ENCODE peak calls at places on chromosomes 1 and 21, in nine cellular contexts. One of them, this sample, is unnamed.

GRCh38 chr1:39575191-39576015 is 1.2 kb downstream of the PABPC4 start:
- DNase-seq in activated CD8-positive, alpha-beta memory T cell treated with anti-CD3 and anti-CD28 coated beads for 24 hours: peak
- DNase-seq in T-helper 2 cell: peak
- DNase-seq in astrocyte of the spinal cord: peak
- DNase-seq in NCI-H1092: no peak
- DNase-seq in effector memory CD4-positive, alpha-beta T cell: peak
- DNase-seq in fibroblast of the aortic adventitia: peak
- DNase-seq in fibroblast of pulmonary artery: peak
- DNase-seq in caudate nucleus: no peak
- DNase-seq in this sample: peak

GRCh38 chr1:10280442-10281350 is 70.3 kb downstream of the KIF1B start:
- DNase-seq in caudate nucleus: no peak
- DNase-seq in activated CD8-positive, alpha-beta memory T cell treated with anti-CD3 and anti-CD28 coated beads for 24 hours: no peak
- DNase-seq in effector memory CD4-positive, alpha-beta T cell: no peak
- DNase-seq in NCI-H1092: no peak
- DNase-seq in fibroblast of the aortic adventitia: peak
- DNase-seq in astrocyte of the spinal cord: peak
- DNase-seq in T-helper 2 cell: peak
- DNase-seq in fibroblast of pulmonary artery: no peak
- DNase-seq in this sample: peak

GRCh38 chr1:236944556-236944955 is 59.7 kb downstream of the MT1HL1 start:
- DNase-seq in caudate nucleus: no peak
- DNase-seq in T-helper 2 cell: no peak
- DNase-seq in astrocyte of the spinal cord: no peak
- DNase-seq in effector memory CD4-positive, alpha-beta T cell: no peak
- DNase-seq in activated CD8-positive, alpha-beta memory T cell treated with anti-CD3 and anti-CD28 coated beads for 24 hours: no peak
- DNase-seq in NCI-H1092: no peak
- DNase-seq in fibroblast of pulmonary artery: no peak
- DNase-seq in fibroblast of the aortic adventitia: no peak
- DNase-seq in this sample: no peak

GRCh38 chr1:241642593-241642944 is 2.4 kb upstream of the CHML start:
- DNase-seq in activated CD8-positive, alpha-beta memory T cell treated with anti-CD3 and anti-CD28 coated beads for 24 hours: no peak
- DNase-seq in NCI-H1092: no peak
- DNase-seq in caudate nucleus: no peak
- DNase-seq in T-helper 2 cell: no peak
- DNase-seq in fibroblast of the aortic adventitia: no peak
- DNase-seq in astrocyte of the spinal cord: no peak
- DNase-seq in effector memory CD4-positive, alpha-beta T cell: no peak
- DNase-seq in fibroblast of pulmonary artery: no peak
- DNase-seq in this sample: no peak

GRCh38 chr1:203915811-203916210 is 54.4 kb downstream of the SNRPE start:
- DNase-seq in fibroblast of the aortic adventitia: peak
- DNase-seq in activated CD8-positive, alpha-beta memory T cell treated with anti-CD3 and anti-CD28 coated beads for 24 hours: no peak
- DNase-seq in NCI-H1092: no peak
- DNase-seq in effector memory CD4-positive, alpha-beta T cell: no peak
- DNase-seq in caudate nucleus: no peak
- DNase-seq in astrocyte of the spinal cord: peak
- DNase-seq in fibroblast of pulmonary artery: peak
- DNase-seq in T-helper 2 cell: no peak
- DNase-seq in this sample: no peak

GRCh38 chr1:220119043-220119512 is 25.1 kb downstream of the IARS2 start:
- DNase-seq in fibroblast of the aortic adventitia: no peak
- DNase-seq in astrocyte of the spinal cord: no peak
- DNase-seq in fibroblast of pulmonary artery: peak
- DNase-seq in caudate nucleus: no peak
- DNase-seq in activated CD8-positive, alpha-beta memory T cell treated with anti-CD3 and anti-CD28 coated beads for 24 hours: no peak
- DNase-seq in T-helper 2 cell: no peak
- DNase-seq in NCI-H1092: no peak
- DNase-seq in effector memory CD4-positive, alpha-beta T cell: no peak
- DNase-seq in this sample: no peak

GRCh38 chr1:84665703-84666317 is 24.5 kb downstream of the SSX2IP start:
- DNase-seq in caudate nucleus: no peak
- DNase-seq in fibroblast of the aortic adventitia: peak
- DNase-seq in effector memory CD4-positive, alpha-beta T cell: no peak
- DNase-seq in T-helper 2 cell: no peak
- DNase-seq in NCI-H1092: peak
- DNase-seq in astrocyte of the spinal cord: peak
- DNase-seq in fibroblast of pulmonary artery: peak
- DNase-seq in activated CD8-positive, alpha-beta memory T cell treated with anti-CD3 and anti-CD28 coated beads for 24 hours: no peak
- DNase-seq in this sample: no peak

GRCh38 chr1:1677718-1678580 is 14.6 kb downstream of the SLC35E2B start:
- DNase-seq in fibroblast of the aortic adventitia: no peak
- DNase-seq in T-helper 2 cell: peak
- DNase-seq in activated CD8-positive, alpha-beta memory T cell treated with anti-CD3 and anti-CD28 coated beads for 24 hours: peak
- DNase-seq in fibroblast of pulmonary artery: no peak
- DNase-seq in effector memory CD4-positive, alpha-beta T cell: peak
- DNase-seq in astrocyte of the spinal cord: no peak
- DNase-seq in caudate nucleus: no peak
- DNase-seq in NCI-H1092: no peak
- DNase-seq in this sample: no peak

GRCh38 chr1:174788981-174789380 is 210.8 kb upstream of the CACYBP start:
- DNase-seq in fibroblast of the aortic adventitia: peak
- DNase-seq in activated CD8-positive, alpha-beta memory T cell treated with anti-CD3 and anti-CD28 coated beads for 24 hours: no peak
- DNase-seq in effector memory CD4-positive, alpha-beta T cell: no peak
- DNase-seq in astrocyte of the spinal cord: peak
- DNase-seq in fibroblast of pulmonary artery: peak
- DNase-seq in T-helper 2 cell: no peak
- DNase-seq in caudate nucleus: no peak
- DNase-seq in NCI-H1092: no peak
- DNase-seq in this sample: peak

GRCh38 chr1:206824327-206824726 is 41.1 kb upstream of the IL20 start:
- DNase-seq in fibroblast of pulmonary artery: peak
- DNase-seq in caudate nucleus: no peak
- DNase-seq in effector memory CD4-positive, alpha-beta T cell: no peak
- DNase-seq in astrocyte of the spinal cord: no peak
- DNase-seq in NCI-H1092: no peak
- DNase-seq in activated CD8-positive, alpha-beta memory T cell treated with anti-CD3 and anti-CD28 coated beads for 24 hours: no peak
- DNase-seq in T-helper 2 cell: no peak
- DNase-seq in fibroblast of the aortic adventitia: no peak
- DNase-seq in this sample: no peak

GRCh38 chr1:209627349-209628196 is 24.7 kb downstream of the LAMB3 start:
- DNase-seq in effector memory CD4-positive, alpha-beta T cell: peak
- DNase-seq in astrocyte of the spinal cord: peak
- DNase-seq in caudate nucleus: no peak
- DNase-seq in activated CD8-positive, alpha-beta memory T cell treated with anti-CD3 and anti-CD28 coated beads for 24 hours: peak
- DNase-seq in NCI-H1092: peak
- DNase-seq in fibroblast of the aortic adventitia: peak
- DNase-seq in T-helper 2 cell: peak
- DNase-seq in fibroblast of pulmonary artery: peak
- DNase-seq in this sample: peak

GRCh38 chr1:156652131-156652991 is 10.4 kb downstream of the BCAN start:
- DNase-seq in fibroblast of pulmonary artery: peak
- DNase-seq in astrocyte of the spinal cord: no peak
- DNase-seq in activated CD8-positive, alpha-beta memory T cell treated with anti-CD3 and anti-CD28 coated beads for 24 hours: no peak
- DNase-seq in effector memory CD4-positive, alpha-beta T cell: no peak
- DNase-seq in caudate nucleus: no peak
- DNase-seq in T-helper 2 cell: no peak
- DNase-seq in fibroblast of the aortic adventitia: peak
- DNase-seq in NCI-H1092: no peak
- DNase-seq in this sample: peak

GRCh38 chr1:37606481-37607263 is 10.9 kb upstream of the GNL2 start:
- DNase-seq in effector memory CD4-positive, alpha-beta T cell: no peak
- DNase-seq in activated CD8-positive, alpha-beta memory T cell treated with anti-CD3 and anti-CD28 coated beads for 24 hours: no peak
- DNase-seq in caudate nucleus: no peak
- DNase-seq in fibroblast of pulmonary artery: peak
- DNase-seq in T-helper 2 cell: no peak
- DNase-seq in astrocyte of the spinal cord: no peak
- DNase-seq in fibroblast of the aortic adventitia: peak
- DNase-seq in NCI-H1092: no peak
- DNase-seq in this sample: peak

GRCh38 chr1:234866007-234866866 is 256.3 kb upstream of the IRF2BP2 start:
- DNase-seq in effector memory CD4-positive, alpha-beta T cell: no peak
- DNase-seq in fibroblast of pulmonary artery: peak
- DNase-seq in astrocyte of the spinal cord: peak
- DNase-seq in caudate nucleus: no peak
- DNase-seq in T-helper 2 cell: no peak
- DNase-seq in activated CD8-positive, alpha-beta memory T cell treated with anti-CD3 and anti-CD28 coated beads for 24 hours: no peak
- DNase-seq in fibroblast of the aortic adventitia: peak
- DNase-seq in NCI-H1092: no peak
- DNase-seq in this sample: peak

GRCh38 chr1:245953876-245954660 is 553.0 kb downstream of the SMYD3 start:
- DNase-seq in effector memory CD4-positive, alpha-beta T cell: no peak
- DNase-seq in activated CD8-positive, alpha-beta memory T cell treated with anti-CD3 and anti-CD28 coated beads for 24 hours: peak
- DNase-seq in caudate nucleus: no peak
- DNase-seq in NCI-H1092: no peak
- DNase-seq in fibroblast of pulmonary artery: no peak
- DNase-seq in astrocyte of the spinal cord: no peak
- DNase-seq in fibroblast of the aortic adventitia: no peak
- DNase-seq in T-helper 2 cell: peak
- DNase-seq in this sample: peak

GRCh38 chr1:111454859-111455641 is 5.8 kb downstream of the ATP5PB start:
- DNase-seq in effector memory CD4-positive, alpha-beta T cell: no peak
- DNase-seq in fibroblast of pulmonary artery: no peak
- DNase-seq in fibroblast of the aortic adventitia: no peak
- DNase-seq in astrocyte of the spinal cord: no peak
- DNase-seq in caudate nucleus: no peak
- DNase-seq in NCI-H1092: no peak
- DNase-seq in T-helper 2 cell: peak
- DNase-seq in activated CD8-positive, alpha-beta memory T cell treated with anti-CD3 and anti-CD28 coated beads for 24 hours: no peak
- DNase-seq in this sample: no peak

GRCh38 chr21:41366522-41367151 is 4.8 kb downstream of the MX2 start:
- DNase-seq in activated CD8-positive, alpha-beta memory T cell treated with anti-CD3 and anti-CD28 coated beads for 24 hours: peak
- DNase-seq in fibroblast of pulmonary artery: peak
- DNase-seq in NCI-H1092: no peak
- DNase-seq in effector memory CD4-positive, alpha-beta T cell: no peak
- DNase-seq in fibroblast of the aortic adventitia: peak
- DNase-seq in T-helper 2 cell: no peak
- DNase-seq in caudate nucleus: no peak
- DNase-seq in astrocyte of the spinal cord: peak
- DNase-seq in this sample: peak

GRCh38 chr1:218547901-218548730 is 203.0 kb downstream of the TGFB2 start:
- DNase-seq in astrocyte of the spinal cord: no peak
- DNase-seq in effector memory CD4-positive, alpha-beta T cell: no peak
- DNase-seq in caudate nucleus: no peak
- DNase-seq in fibroblast of the aortic adventitia: no peak
- DNase-seq in fibroblast of pulmonary artery: no peak
- DNase-seq in NCI-H1092: no peak
- DNase-seq in activated CD8-positive, alpha-beta memory T cell treated with anti-CD3 and anti-CD28 coated beads for 24 hours: no peak
- DNase-seq in T-helper 2 cell: no peak
- DNase-seq in this sample: peak

GRCh38 chr1:228999776-229000175 is 264.5 kb downstream of the RHOU start:
- DNase-seq in fibroblast of the aortic adventitia: no peak
- DNase-seq in NCI-H1092: no peak
- DNase-seq in T-helper 2 cell: no peak
- DNase-seq in activated CD8-positive, alpha-beta memory T cell treated with anti-CD3 and anti-CD28 coated beads for 24 hours: no peak
- DNase-seq in astrocyte of the spinal cord: no peak
- DNase-seq in effector memory CD4-positive, alpha-beta T cell: no peak
- DNase-seq in caudate nucleus: no peak
- DNase-seq in fibroblast of pulmonary artery: no peak
- DNase-seq in this sample: no peak

GRCh38 chr1:35319988-35320713 is 51.6 kb downstream of the ZMYM4 start:
- DNase-seq in fibroblast of the aortic adventitia: peak
- DNase-seq in caudate nucleus: no peak
- DNase-seq in fibroblast of pulmonary artery: peak
- DNase-seq in activated CD8-positive, alpha-beta memory T cell treated with anti-CD3 and anti-CD28 coated beads for 24 hours: no peak
- DNase-seq in astrocyte of the spinal cord: peak
- DNase-seq in effector memory CD4-positive, alpha-beta T cell: no peak
- DNase-seq in T-helper 2 cell: no peak
- DNase-seq in NCI-H1092: no peak
- DNase-seq in this sample: peak

GRCh38 chr1:22319608-22320007 is 132.0 kb upstream of the ZBTB40 start:
- DNase-seq in NCI-H1092: no peak
- DNase-seq in fibroblast of pulmonary artery: no peak
- DNase-seq in caudate nucleus: no peak
- DNase-seq in T-helper 2 cell: no peak
- DNase-seq in astrocyte of the spinal cord: no peak
- DNase-seq in activated CD8-positive, alpha-beta memory T cell treated with anti-CD3 and anti-CD28 coated beads for 24 hours: no peak
- DNase-seq in effector memory CD4-positive, alpha-beta T cell: no peak
- DNase-seq in fibroblast of the aortic adventitia: no peak
- DNase-seq in this sample: peak

GRCh38 chr1:111739222-111739983 is at the start of gene INKA2:
- DNase-seq in NCI-H1092: peak
- DNase-seq in caudate nucleus: peak
- DNase-seq in effector memory CD4-positive, alpha-beta T cell: peak
- DNase-seq in T-helper 2 cell: peak
- DNase-seq in fibroblast of the aortic adventitia: peak
- DNase-seq in astrocyte of the spinal cord: peak
- DNase-seq in fibroblast of pulmonary artery: peak
- DNase-seq in activated CD8-positive, alpha-beta memory T cell treated with anti-CD3 and anti-CD28 coated beads for 24 hours: peak
- DNase-seq in this sample: peak

GRCh38 chr21:42061866-42062542 is 9.1 kb upstream of the UMODL1 start:
- DNase-seq in fibroblast of pulmonary artery: no peak
- DNase-seq in caudate nucleus: no peak
- DNase-seq in activated CD8-positive, alpha-beta memory T cell treated with anti-CD3 and anti-CD28 coated beads for 24 hours: no peak
- DNase-seq in NCI-H1092: no peak
- DNase-seq in effector memory CD4-positive, alpha-beta T cell: peak
- DNase-seq in astrocyte of the spinal cord: no peak
- DNase-seq in T-helper 2 cell: peak
- DNase-seq in fibroblast of the aortic adventitia: no peak
- DNase-seq in this sample: no peak

GRCh38 chr1:211910136-211910884 is 79.7 kb upstream of the LPGAT1 start:
- DNase-seq in T-helper 2 cell: no peak
- DNase-seq in fibroblast of the aortic adventitia: no peak
- DNase-seq in NCI-H1092: no peak
- DNase-seq in fibroblast of pulmonary artery: no peak
- DNase-seq in astrocyte of the spinal cord: no peak
- DNase-seq in caudate nucleus: no peak
- DNase-seq in effector memory CD4-positive, alpha-beta T cell: no peak
- DNase-seq in activated CD8-positive, alpha-beta memory T cell treated with anti-CD3 and anti-CD28 coated beads for 24 hours: no peak
- DNase-seq in this sample: no peak

GRCh38 chr1:19033926-19034680 is 77.6 kb upstream of the IFFO2 start:
- DNase-seq in astrocyte of the spinal cord: peak
- DNase-seq in effector memory CD4-positive, alpha-beta T cell: no peak
- DNase-seq in NCI-H1092: no peak
- DNase-seq in fibroblast of the aortic adventitia: peak
- DNase-seq in activated CD8-positive, alpha-beta memory T cell treated with anti-CD3 and anti-CD28 coated beads for 24 hours: no peak
- DNase-seq in T-helper 2 cell: no peak
- DNase-seq in caudate nucleus: no peak
- DNase-seq in fibroblast of pulmonary artery: no peak
- DNase-seq in this sample: peak

GRCh38 chr1:184152502-184152901 is 101.0 kb downstream of the TSEN15 start:
- DNase-seq in T-helper 2 cell: no peak
- DNase-seq in NCI-H1092: no peak
- DNase-seq in effector memory CD4-positive, alpha-beta T cell: no peak
- DNase-seq in activated CD8-positive, alpha-beta memory T cell treated with anti-CD3 and anti-CD28 coated beads for 24 hours: no peak
- DNase-seq in caudate nucleus: no peak
- DNase-seq in fibroblast of the aortic adventitia: peak
- DNase-seq in fibroblast of pulmonary artery: peak
- DNase-seq in astrocyte of the spinal cord: peak
- DNase-seq in this sample: peak

GRCh38 chr1:232147215-232147614 is 482.7 kb downstream of the SIPA1L2 start:
- DNase-seq in activated CD8-positive, alpha-beta memory T cell treated with anti-CD3 and anti-CD28 coated beads for 24 hours: no peak
- DNase-seq in NCI-H1092: no peak
- DNase-seq in effector memory CD4-positive, alpha-beta T cell: no peak
- DNase-seq in T-helper 2 cell: no peak
- DNase-seq in astrocyte of the spinal cord: no peak
- DNase-seq in fibroblast of the aortic adventitia: no peak
- DNase-seq in fibroblast of pulmonary artery: no peak
- DNase-seq in caudate nucleus: no peak
- DNase-seq in this sample: no peak

GRCh38 chr1:45536886-45537285 is 13.7 kb upstream of the AKR1A1 start:
- DNase-seq in NCI-H1092: no peak
- DNase-seq in T-helper 2 cell: no peak
- DNase-seq in fibroblast of the aortic adventitia: no peak
- DNase-seq in effector memory CD4-positive, alpha-beta T cell: no peak
- DNase-seq in astrocyte of the spinal cord: no peak
- DNase-seq in caudate nucleus: no peak
- DNase-seq in activated CD8-positive, alpha-beta memory T cell treated with anti-CD3 and anti-CD28 coated beads for 24 hours: no peak
- DNase-seq in fibroblast of pulmonary artery: no peak
- DNase-seq in this sample: no peak

GRCh38 chr1:235160965-235161684 is at the start of gene RBM34:
- DNase-seq in fibroblast of pulmonary artery: peak
- DNase-seq in NCI-H1092: peak
- DNase-seq in astrocyte of the spinal cord: peak
- DNase-seq in effector memory CD4-positive, alpha-beta T cell: peak
- DNase-seq in activated CD8-positive, alpha-beta memory T cell treated with anti-CD3 and anti-CD28 coated beads for 24 hours: peak
- DNase-seq in caudate nucleus: peak
- DNase-seq in fibroblast of the aortic adventitia: peak
- DNase-seq in T-helper 2 cell: peak
- DNase-seq in this sample: peak

GRCh38 chr1:221772107-221772506 is 30.2 kb upstream of the DUSP10 start:
- DNase-seq in astrocyte of the spinal cord: no peak
- DNase-seq in fibroblast of pulmonary artery: peak
- DNase-seq in activated CD8-positive, alpha-beta memory T cell treated with anti-CD3 and anti-CD28 coated beads for 24 hours: no peak
- DNase-seq in effector memory CD4-positive, alpha-beta T cell: no peak
- DNase-seq in NCI-H1092: no peak
- DNase-seq in T-helper 2 cell: no peak
- DNase-seq in caudate nucleus: no peak
- DNase-seq in fibroblast of the aortic adventitia: no peak
- DNase-seq in this sample: no peak

GRCh38 chr1:210123383-210123782 is 109.2 kb upstream of the SERTAD4 start:
- DNase-seq in caudate nucleus: no peak
- DNase-seq in effector memory CD4-positive, alpha-beta T cell: no peak
- DNase-seq in fibroblast of pulmonary artery: no peak
- DNase-seq in activated CD8-positive, alpha-beta memory T cell treated with anti-CD3 and anti-CD28 coated beads for 24 hours: no peak
- DNase-seq in NCI-H1092: no peak
- DNase-seq in astrocyte of the spinal cord: no peak
- DNase-seq in T-helper 2 cell: no peak
- DNase-seq in fibroblast of the aortic adventitia: peak
- DNase-seq in this sample: no peak

This sample was measured in renal cortical epithelial cell.